ENCODE peak calls at places on chromosomes 6 and 20, in four cellular contexts. U is activated CD4-positive, alpha-beta T cell treated with anti-CD3 and anti-CD28 coated beads for 36 hours; L is fibroblast of pulmonary artery; G is uterus. R is an unnamed sample.

GRCh38 chr20:24999568-24999967 is 7.0 kb upstream of the APMAP start:
- DNase-seq in L (no peak), G (no peak), U (no peak), R (no peak)

GRCh38 chr20:40855269-40855668 is 166.2 kb upstream of the MAFB start:
- DNase-seq in U (no peak), G (no peak), L (no peak), R (no peak)

GRCh38 chr6:148414836-148415235 is 72.2 kb downstream of the SASH1 start:
- DNase-seq in U (no peak), G (no peak), L (peak; percentile 85), R (peak; percentile 74)

GRCh38 chr6:5723905-5724691 is 282.6 kb downstream of the NRN1 start:
- DNase-seq in L (no peak), U (no peak), G (no peak), R (no peak)

GRCh38 chr20:1451092-1451491 is 15.6 kb downstream of the NSFL1C start:
- DNase-seq in G (no peak), U (no peak), L (no peak), R (no peak)

GRCh38 chr6:158536891-158537798 is 22.7 kb upstream of the TMEM181 start:
- DNase-seq in U (peak; percentile 49), L (peak; percentile 6), G (no peak), R (no peak)

GRCh38 chr6:39849764-39850163 is 57.6 kb downstream of the DAAM2 start:
- DNase-seq in U (no peak), G (no peak), L (peak; percentile 53), R (no peak)

GRCh38 chr6:45371924-45372582 is 5.7 kb downstream of the SUPT3H start:
- DNase-seq in L (no peak), U (no peak), G (no peak), R (no peak)

GRCh38 chr6:134546962-134547645 is 229.2 kb upstream of the SGK1 start:
- DNase-seq in L (no peak), U (no peak), G (no peak), R (no peak)

GRCh38 chr6:70811788-70812187 is 144.1 kb downstream of the SMAP1 start:
- DNase-seq in U (no peak), L (peak; percentile 18), G (no peak), R (no peak)

GRCh38 chr20:2281563-2281962 is 14.2 kb upstream of the TGM3 start:
- DNase-seq in L (no peak), G (no peak), U (no peak), R (no peak)

GRCh38 chr20:41425180-41425884 is 58.7 kb upstream of the EMILIN3 start:
- DNase-seq in U (no peak), L (no peak), G (no peak), R (no peak)

GRCh38 chr20:6130045-6130444 is 7.2 kb upstream of the FERMT1 start:
- DNase-seq in L (no peak), G (no peak), U (no peak), R (no peak)

GRCh38 chr6:22826961-22827360 is 257.6 kb downstream of the HDGFL1 start:
- DNase-seq in G (no peak), L (no peak), U (no peak), R (peak; percentile 29)

GRCh38 chr20:50521221-50521642 is 11.0 kb downstream of the PTPN1 start:
- DNase-seq in G (no peak), L (no peak), U (no peak), R (no peak)

GRCh38 chr20:63740501-63741353 is 1.2 kb downstream of the SLC2A4RG start:
- DNase-seq in G (peak; percentile 98), U (peak; percentile 60), L (peak; percentile 91), R (peak; percentile 86)

GRCh38 chr20:38799248-38799647 is 6.2 kb upstream of the PPP1R16B start:
- DNase-seq in L (peak; percentile 32), G (no peak), U (no peak), R (peak; percentile 93)

GRCh38 chr6:88848870-88849269 is 114.5 kb downstream of the RNGTT start:
- DNase-seq in L (no peak), G (no peak), U (no peak), R (peak; percentile 42)

GRCh38 chr6:56655996-56656395 is 13.3 kb upstream of the DST start:
- DNase-seq in L (peak; percentile 35), U (no peak), G (no peak), R (peak; percentile 45)

GRCh38 chr20:58611236-58612020 is 39.7 kb upstream of the STX16 start:
- DNase-seq in U (no peak), G (no peak), L (no peak), R (no peak)

R was measured in dermis blood vessel endothelial cell.